ENCODE peak calls at places on chromosomes 1 and 21, in ten cellular contexts. W, F, Q, I, X, C, D, K, L and R are unnamed samples.

GRCh38 chr21:23789864-23790263 is 1817.4 kb downstream of the MRPL39 start:
- DNase-seq in X (no peak), F (no peak), C (no peak), K (no peak), D (no peak), I (no peak), L (no peak), Q (no peak), W (no peak), R (no peak)

GRCh38 chr1:178137238-178137637 is 43.3 kb downstream of the RASAL2 start:
- DNase-seq in I (no peak), L (no peak), Q (peak), W (no peak), C (peak), K (no peak), X (no peak), F (no peak), D (no peak), R (no peak)

GRCh38 chr1:224894915-224895314 is 34.6 kb upstream of the DNAH14 start:
- DNase-seq in F (peak), D (no peak), Q (no peak), K (no peak), I (no peak), C (peak), W (peak), L (no peak), X (peak), R (no peak)

GRCh38 chr1:210416049-210416448 is 87.3 kb downstream of the HHAT start:
- DNase-seq in Q (no peak), F (no peak), K (no peak), I (no peak), X (no peak), L (no peak), C (no peak), D (no peak), W (no peak), R (no peak)

GRCh38 chr1:30447701-30448100 is 275.7 kb downstream of the MATN1 start:
- DNase-seq in F (no peak), I (no peak), K (no peak), C (no peak), X (no peak), L (no peak), Q (no peak), D (no peak), W (no peak), R (no peak)

GRCh38 chr1:158563852-158564251 is 6.5 kb downstream of the OR6P1 start:
- DNase-seq in F (no peak), K (no peak), L (no peak), X (no peak), Q (no peak), C (no peak), D (no peak), W (no peak), I (no peak), R (no peak)

GRCh38 chr1:174874337-174875053 is 125.3 kb upstream of the CACYBP start:
- DNase-seq in Q (no peak), W (no peak), D (no peak), I (peak), F (no peak), C (no peak), X (no peak), L (no peak), K (no peak), R (peak)

GRCh38 chr1:234760303-234760723 is 150.3 kb upstream of the IRF2BP2 start:
- DNase-seq in K (no peak), I (no peak), Q (no peak), L (no peak), D (no peak), W (no peak), C (no peak), X (no peak), F (no peak), R (no peak)

GRCh38 chr1:14598007-14598497 is 433 bp upstream of the KAZN start:
- DNase-seq in Q (no peak), F (no peak), I (peak), X (no peak), W (no peak), C (no peak), L (no peak), K (no peak), D (no peak), R (no peak)

GRCh38 chr1:107724648-107725047 is 240.3 kb downstream of the VAV3 start:
- DNase-seq in I (no peak), L (no peak), W (peak), K (no peak), X (peak), D (no peak), C (no peak), Q (no peak), F (no peak), R (no peak)

GRCh38 chr1:75083848-75084514 is 50.2 kb upstream of the LHX8 start:
- DNase-seq in L (no peak), Q (no peak), F (no peak), D (no peak), X (no peak), I (no peak), K (no peak), C (no peak), W (no peak), R (no peak)

GRCh38 chr21:46153259-46154154 is 1.9 kb downstream of the FTCD start:
- DNase-seq in K (no peak), X (no peak), F (no peak), D (peak), C (peak), Q (no peak), I (peak), W (peak), L (peak), R (no peak)

GRCh38 chr1:71196685-71197084 is 115.8 kb upstream of the ZRANB2 start:
- DNase-seq in X (peak), I (no peak), D (no peak), K (no peak), F (no peak), L (no peak), Q (peak), W (peak), C (peak), R (no peak)

GRCh38 chr21:39564200-39564599 is 48.5 kb upstream of the B3GALT5 start:
- DNase-seq in W (no peak), D (no peak), L (no peak), K (no peak), X (no peak), F (no peak), I (peak), C (no peak), Q (no peak), R (no peak)

GRCh38 chr1:213724640-213725536 is 262.9 kb upstream of the PROX1 start:
- DNase-seq in L (no peak), D (no peak), C (peak), X (peak), Q (peak), W (peak), K (no peak), F (no peak), I (no peak), R (no peak)

GRCh38 chr1:113479713-113480676 is 89.7 kb downstream of the MAGI3 start:
- DNase-seq in W (peak), X (peak), K (no peak), I (no peak), L (no peak), D (no peak), Q (no peak), F (no peak), C (peak), R (no peak)

GRCh38 chr1:91781916-91782622 is 103.9 kb downstream of the TGFBR3 start:
- DNase-seq in L (no peak), X (no peak), F (no peak), I (no peak), C (peak), K (no peak), W (peak), D (no peak), Q (no peak), R (no peak)

GRCh38 chr1:156625436-156626078 is 6.3 kb downstream of the HAPLN2 start:
- DNase-seq in L (peak), Q (no peak), D (peak), W (no peak), C (peak), I (peak), F (no peak), K (peak), X (peak), R (no peak)